ENCODE peak calls at places on chromosomes 4 and X, in eight cellular contexts. One of them, this sample, is unnamed.

GRCh38 chr4:148874331-148874730 is 432.1 kb upstream of the NR3C2 start:
- DNase-seq in activated CD8-positive, alpha-beta memory T cell treated with anti-CD3 and anti-CD28 coated beads for 1 hour: no peak
- DNase-seq in dermis blood vessel endothelial cell: peak; percentile 12
- DNase-seq in iPS DF 19.7: no peak
- DNase-seq in mesothelial cell of epicardium: no peak
- DNase-seq in smooth muscle cell of the brain vasculature: no peak
- DNase-seq in ovary: no peak
- DNase-seq in ecto neural progenitor cell: no peak
- DNase-seq in this sample: no peak

GRCh38 chrX:101390664-101391525 is at the start of gene RPL36A:
- DNase-seq in iPS DF 19.7: peak; percentile 59
- DNase-seq in mesothelial cell of epicardium: peak; percentile 59
- DNase-seq in ecto neural progenitor cell: peak; percentile 88
- DNase-seq in smooth muscle cell of the brain vasculature: peak; percentile 70
- DNase-seq in dermis blood vessel endothelial cell: peak; percentile 91
- DNase-seq in ovary: peak; percentile 87
- DNase-seq in activated CD8-positive, alpha-beta memory T cell treated with anti-CD3 and anti-CD28 coated beads for 1 hour: peak; percentile 63
- DNase-seq in this sample: peak; percentile 90

GRCh38 chr4:152680988-152681731 is 1.4 kb upstream of the TMEM154 start:
- DNase-seq in activated CD8-positive, alpha-beta memory T cell treated with anti-CD3 and anti-CD28 coated beads for 1 hour: no peak
- DNase-seq in dermis blood vessel endothelial cell: peak; percentile 78
- DNase-seq in smooth muscle cell of the brain vasculature: no peak
- DNase-seq in mesothelial cell of epicardium: no peak
- DNase-seq in ovary: no peak
- DNase-seq in ecto neural progenitor cell: no peak
- DNase-seq in iPS DF 19.7: no peak
- DNase-seq in this sample: peak; percentile 84

GRCh38 chrX:154486052-154486395 is 391 bp downstream of the UBL4A start:
- DNase-seq in ovary: peak; percentile 83
- DNase-seq in ecto neural progenitor cell: peak; percentile 54
- DNase-seq in iPS DF 19.7: no peak
- DNase-seq in activated CD8-positive, alpha-beta memory T cell treated with anti-CD3 and anti-CD28 coated beads for 1 hour: no peak
- DNase-seq in smooth muscle cell of the brain vasculature: no peak
- DNase-seq in dermis blood vessel endothelial cell: peak; percentile 17
- DNase-seq in mesothelial cell of epicardium: no peak
- DNase-seq in this sample: peak; percentile 9

GRCh38 chrX:85288992-85289723 is 45.4 kb downstream of the ZNF711 start:
- DNase-seq in iPS DF 19.7: no peak
- DNase-seq in ecto neural progenitor cell: no peak
- DNase-seq in ovary: no peak
- DNase-seq in activated CD8-positive, alpha-beta memory T cell treated with anti-CD3 and anti-CD28 coated beads for 1 hour: no peak
- DNase-seq in dermis blood vessel endothelial cell: no peak
- DNase-seq in smooth muscle cell of the brain vasculature: no peak
- DNase-seq in mesothelial cell of epicardium: no peak
- DNase-seq in this sample: no peak

GRCh38 chr4:128338634-128339355 is 51.2 kb upstream of the PGRMC2 start:
- DNase-seq in smooth muscle cell of the brain vasculature: no peak
- DNase-seq in mesothelial cell of epicardium: no peak
- DNase-seq in dermis blood vessel endothelial cell: peak; percentile 66
- DNase-seq in activated CD8-positive, alpha-beta memory T cell treated with anti-CD3 and anti-CD28 coated beads for 1 hour: no peak
- DNase-seq in ovary: no peak
- DNase-seq in iPS DF 19.7: no peak
- DNase-seq in ecto neural progenitor cell: no peak
- DNase-seq in this sample: peak; percentile 77

GRCh38 chrX:5113128-5113527 is 1115.5 kb downstream of the NLGN4X start:
- DNase-seq in ovary: no peak
- DNase-seq in smooth muscle cell of the brain vasculature: no peak
- DNase-seq in dermis blood vessel endothelial cell: no peak
- DNase-seq in iPS DF 19.7: no peak
- DNase-seq in mesothelial cell of epicardium: no peak
- DNase-seq in activated CD8-positive, alpha-beta memory T cell treated with anti-CD3 and anti-CD28 coated beads for 1 hour: no peak
- DNase-seq in ecto neural progenitor cell: no peak
- DNase-seq in this sample: peak; percentile 0

GRCh38 chr4:11106769-11107168 is 321.9 kb downstream of the HS3ST1 start:
- DNase-seq in mesothelial cell of epicardium: no peak
- DNase-seq in iPS DF 19.7: no peak
- DNase-seq in activated CD8-positive, alpha-beta memory T cell treated with anti-CD3 and anti-CD28 coated beads for 1 hour: no peak
- DNase-seq in ecto neural progenitor cell: no peak
- DNase-seq in smooth muscle cell of the brain vasculature: no peak
- DNase-seq in dermis blood vessel endothelial cell: no peak
- DNase-seq in ovary: no peak
- DNase-seq in this sample: no peak

GRCh38 chrX:125131146-125131545 is 188.5 kb upstream of the TEX13C start:
- DNase-seq in mesothelial cell of epicardium: no peak
- DNase-seq in dermis blood vessel endothelial cell: no peak
- DNase-seq in iPS DF 19.7: no peak
- DNase-seq in activated CD8-positive, alpha-beta memory T cell treated with anti-CD3 and anti-CD28 coated beads for 1 hour: no peak
- DNase-seq in ecto neural progenitor cell: no peak
- DNase-seq in smooth muscle cell of the brain vasculature: no peak
- DNase-seq in ovary: no peak
- DNase-seq in this sample: no peak

GRCh38 chr4:109989044-109989443 is 76.4 kb downstream of the EGF start:
- DNase-seq in ecto neural progenitor cell: no peak
- DNase-seq in activated CD8-positive, alpha-beta memory T cell treated with anti-CD3 and anti-CD28 coated beads for 1 hour: no peak
- DNase-seq in dermis blood vessel endothelial cell: no peak
- DNase-seq in iPS DF 19.7: no peak
- DNase-seq in ovary: no peak
- DNase-seq in smooth muscle cell of the brain vasculature: no peak
- DNase-seq in mesothelial cell of epicardium: no peak
- DNase-seq in this sample: no peak

GRCh38 chr4:4170596-4171150 is 56.1 kb downstream of the OTOP1 start:
- DNase-seq in activated CD8-positive, alpha-beta memory T cell treated with anti-CD3 and anti-CD28 coated beads for 1 hour: no peak
- DNase-seq in dermis blood vessel endothelial cell: no peak
- DNase-seq in ovary: no peak
- DNase-seq in mesothelial cell of epicardium: no peak
- DNase-seq in smooth muscle cell of the brain vasculature: no peak
- DNase-seq in ecto neural progenitor cell: no peak
- DNase-seq in iPS DF 19.7: no peak
- DNase-seq in this sample: no peak

GRCh38 chrX:56248492-56248891 is 16.3 kb downstream of the KLF8 start:
- DNase-seq in dermis blood vessel endothelial cell: peak; percentile 66
- DNase-seq in ecto neural progenitor cell: peak; percentile 47
- DNase-seq in mesothelial cell of epicardium: no peak
- DNase-seq in iPS DF 19.7: no peak
- DNase-seq in activated CD8-positive, alpha-beta memory T cell treated with anti-CD3 and anti-CD28 coated beads for 1 hour: no peak
- DNase-seq in smooth muscle cell of the brain vasculature: no peak
- DNase-seq in ovary: peak; percentile 65
- DNase-seq in this sample: peak; percentile 16

GRCh38 chr4:8267077-8267476 is 2.5 kb upstream of the HTRA3 start:
- DNase-seq in dermis blood vessel endothelial cell: peak; percentile 85
- DNase-seq in iPS DF 19.7: peak; percentile 33
- DNase-seq in smooth muscle cell of the brain vasculature: no peak
- DNase-seq in mesothelial cell of epicardium: peak; percentile 45
- DNase-seq in ecto neural progenitor cell: peak; percentile 74
- DNase-seq in activated CD8-positive, alpha-beta memory T cell treated with anti-CD3 and anti-CD28 coated beads for 1 hour: no peak
- DNase-seq in ovary: peak; percentile 88
- DNase-seq in this sample: peak; percentile 23

GRCh38 chr4:92305148-92305877 is 1.5 kb downstream of the GRID2 start:
- DNase-seq in dermis blood vessel endothelial cell: peak; percentile 1
- DNase-seq in smooth muscle cell of the brain vasculature: peak; percentile 6
- DNase-seq in ovary: peak; percentile 62
- DNase-seq in iPS DF 19.7: peak; percentile 80
- DNase-seq in ecto neural progenitor cell: peak; percentile 94
- DNase-seq in mesothelial cell of epicardium: no peak
- DNase-seq in activated CD8-positive, alpha-beta memory T cell treated with anti-CD3 and anti-CD28 coated beads for 1 hour: no peak
- DNase-seq in this sample: no peak

GRCh38 chr4:140238353-140239041 is 84.5 kb upstream of the MAML3 start:
- DNase-seq in mesothelial cell of epicardium: no peak
- DNase-seq in activated CD8-positive, alpha-beta memory T cell treated with anti-CD3 and anti-CD28 coated beads for 1 hour: no peak
- DNase-seq in ovary: peak; percentile 93
- DNase-seq in dermis blood vessel endothelial cell: no peak
- DNase-seq in smooth muscle cell of the brain vasculature: peak; percentile 65
- DNase-seq in ecto neural progenitor cell: peak; percentile 70
- DNase-seq in iPS DF 19.7: no peak
- DNase-seq in this sample: no peak

GRCh38 chr4:107824367-107825071 is at the start of gene SGMS2:
- DNase-seq in iPS DF 19.7: no peak
- DNase-seq in mesothelial cell of epicardium: peak; percentile 66
- DNase-seq in smooth muscle cell of the brain vasculature: peak; percentile 47
- DNase-seq in activated CD8-positive, alpha-beta memory T cell treated with anti-CD3 and anti-CD28 coated beads for 1 hour: no peak
- DNase-seq in dermis blood vessel endothelial cell: peak; percentile 93
- DNase-seq in ecto neural progenitor cell: peak; percentile 78
- DNase-seq in ovary: peak; percentile 78
- DNase-seq in this sample: peak; percentile 78

GRCh38 chrX:153988493-153988892 is 15.9 kb downstream of the TMEM187 start:
- DNase-seq in dermis blood vessel endothelial cell: no peak
- DNase-seq in smooth muscle cell of the brain vasculature: no peak
- DNase-seq in activated CD8-positive, alpha-beta memory T cell treated with anti-CD3 and anti-CD28 coated beads for 1 hour: no peak
- DNase-seq in iPS DF 19.7: no peak
- DNase-seq in mesothelial cell of epicardium: no peak
- DNase-seq in ecto neural progenitor cell: no peak
- DNase-seq in ovary: no peak
- DNase-seq in this sample: no peak

GRCh38 chr4:53702334-53703266 is 111.3 kb upstream of the LNX1 start:
- DNase-seq in ovary: peak; percentile 90
- DNase-seq in smooth muscle cell of the brain vasculature: peak; percentile 85
- DNase-seq in activated CD8-positive, alpha-beta memory T cell treated with anti-CD3 and anti-CD28 coated beads for 1 hour: no peak
- DNase-seq in ecto neural progenitor cell: peak; percentile 69
- DNase-seq in mesothelial cell of epicardium: no peak
- DNase-seq in iPS DF 19.7: no peak
- DNase-seq in dermis blood vessel endothelial cell: peak; percentile 64
- DNase-seq in this sample: peak; percentile 88

GRCh38 chr4:137422666-137423065 is 109.6 kb downstream of the PCDH18 start:
- DNase-seq in ecto neural progenitor cell: no peak
- DNase-seq in ovary: no peak
- DNase-seq in mesothelial cell of epicardium: no peak
- DNase-seq in iPS DF 19.7: no peak
- DNase-seq in dermis blood vessel endothelial cell: no peak
- DNase-seq in activated CD8-positive, alpha-beta memory T cell treated with anti-CD3 and anti-CD28 coated beads for 1 hour: no peak
- DNase-seq in smooth muscle cell of the brain vasculature: peak; percentile 21
- DNase-seq in this sample: no peak

GRCh38 chr4:126916626-126917140 is 716.1 kb upstream of the INTU start:
- DNase-seq in mesothelial cell of epicardium: no peak
- DNase-seq in ecto neural progenitor cell: no peak
- DNase-seq in ovary: no peak
- DNase-seq in smooth muscle cell of the brain vasculature: peak; percentile 41
- DNase-seq in dermis blood vessel endothelial cell: no peak
- DNase-seq in iPS DF 19.7: no peak
- DNase-seq in activated CD8-positive, alpha-beta memory T cell treated with anti-CD3 and anti-CD28 coated beads for 1 hour: no peak
- DNase-seq in this sample: no peak

GRCh38 chr4:66052426-66052825 is 382.1 kb upstream of the EPHA5 start:
- DNase-seq in ovary: no peak
- DNase-seq in dermis blood vessel endothelial cell: no peak
- DNase-seq in mesothelial cell of epicardium: no peak
- DNase-seq in iPS DF 19.7: no peak
- DNase-seq in activated CD8-positive, alpha-beta memory T cell treated with anti-CD3 and anti-CD28 coated beads for 1 hour: no peak
- DNase-seq in smooth muscle cell of the brain vasculature: no peak
- DNase-seq in ecto neural progenitor cell: no peak
- DNase-seq in this sample: no peak

GRCh38 chr4:10069065-10069626 is 47.5 kb downstream of the WDR1 start:
- DNase-seq in ecto neural progenitor cell: no peak
- DNase-seq in mesothelial cell of epicardium: no peak
- DNase-seq in activated CD8-positive, alpha-beta memory T cell treated with anti-CD3 and anti-CD28 coated beads for 1 hour: no peak
- DNase-seq in smooth muscle cell of the brain vasculature: no peak
- DNase-seq in ovary: no peak
- DNase-seq in iPS DF 19.7: no peak
- DNase-seq in dermis blood vessel endothelial cell: no peak
- DNase-seq in this sample: no peak

GRCh38 chr4:135601351-135601750 is 1399.8 kb upstream of the PABPC4L start:
- DNase-seq in dermis blood vessel endothelial cell: no peak
- DNase-seq in activated CD8-positive, alpha-beta memory T cell treated with anti-CD3 and anti-CD28 coated beads for 1 hour: no peak
- DNase-seq in iPS DF 19.7: no peak
- DNase-seq in ovary: no peak
- DNase-seq in smooth muscle cell of the brain vasculature: no peak
- DNase-seq in ecto neural progenitor cell: no peak
- DNase-seq in mesothelial cell of epicardium: no peak
- DNase-seq in this sample: no peak

GRCh38 chr4:111847256-111848108 is 297.8 kb upstream of the FAM241A start:
- DNase-seq in smooth muscle cell of the brain vasculature: no peak
- DNase-seq in ecto neural progenitor cell: no peak
- DNase-seq in iPS DF 19.7: no peak
- DNase-seq in dermis blood vessel endothelial cell: peak; percentile 1
- DNase-seq in mesothelial cell of epicardium: no peak
- DNase-seq in ovary: no peak
- DNase-seq in activated CD8-positive, alpha-beta memory T cell treated with anti-CD3 and anti-CD28 coated beads for 1 hour: no peak
- DNase-seq in this sample: no peak

GRCh38 chr4:1310031-1310795 is 20.5 kb downstream of the MAEA start:
- DNase-seq in ovary: no peak
- DNase-seq in smooth muscle cell of the brain vasculature: no peak
- DNase-seq in dermis blood vessel endothelial cell: no peak
- DNase-seq in ecto neural progenitor cell: no peak
- DNase-seq in iPS DF 19.7: no peak
- DNase-seq in activated CD8-positive, alpha-beta memory T cell treated with anti-CD3 and anti-CD28 coated beads for 1 hour: no peak
- DNase-seq in mesothelial cell of epicardium: no peak
- DNase-seq in this sample: no peak

GRCh38 chrX:38458071-38458470 is 103.3 kb upstream of the TSPAN7 start:
- DNase-seq in activated CD8-positive, alpha-beta memory T cell treated with anti-CD3 and anti-CD28 coated beads for 1 hour: no peak
- DNase-seq in mesothelial cell of epicardium: no peak
- DNase-seq in dermis blood vessel endothelial cell: no peak
- DNase-seq in ovary: no peak
- DNase-seq in iPS DF 19.7: no peak
- DNase-seq in ecto neural progenitor cell: no peak
- DNase-seq in smooth muscle cell of the brain vasculature: no peak
- DNase-seq in this sample: no peak

GRCh38 chr4:165208322-165208652 is 926 bp downstream of the KLHL2 start:
- DNase-seq in ovary: no peak
- DNase-seq in iPS DF 19.7: no peak
- DNase-seq in mesothelial cell of epicardium: no peak
- DNase-seq in dermis blood vessel endothelial cell: no peak
- DNase-seq in smooth muscle cell of the brain vasculature: no peak
- DNase-seq in activated CD8-positive, alpha-beta memory T cell treated with anti-CD3 and anti-CD28 coated beads for 1 hour: no peak
- DNase-seq in ecto neural progenitor cell: no peak
- DNase-seq in this sample: no peak

GRCh38 chr4:109574443-109574850 is 14.4 kb downstream of the MCUB start:
- DNase-seq in ecto neural progenitor cell: no peak
- DNase-seq in dermis blood vessel endothelial cell: peak; percentile 72
- DNase-seq in mesothelial cell of epicardium: no peak
- DNase-seq in iPS DF 19.7: no peak
- DNase-seq in smooth muscle cell of the brain vasculature: no peak
- DNase-seq in ovary: no peak
- DNase-seq in activated CD8-positive, alpha-beta memory T cell treated with anti-CD3 and anti-CD28 coated beads for 1 hour: no peak
- DNase-seq in this sample: no peak

GRCh38 chr4:182208651-182209050 is 34.6 kb upstream of the TENM3 start:
- DNase-seq in ecto neural progenitor cell: no peak
- DNase-seq in mesothelial cell of epicardium: no peak
- DNase-seq in iPS DF 19.7: no peak
- DNase-seq in dermis blood vessel endothelial cell: no peak
- DNase-seq in smooth muscle cell of the brain vasculature: no peak
- DNase-seq in ovary: no peak
- DNase-seq in activated CD8-positive, alpha-beta memory T cell treated with anti-CD3 and anti-CD28 coated beads for 1 hour: no peak
- DNase-seq in this sample: no peak

GRCh38 chr4:616911-617643 is 8.3 kb upstream of the PDE6B start:
- DNase-seq in activated CD8-positive, alpha-beta memory T cell treated with anti-CD3 and anti-CD28 coated beads for 1 hour: no peak
- DNase-seq in iPS DF 19.7: no peak
- DNase-seq in ecto neural progenitor cell: peak; percentile 34
- DNase-seq in mesothelial cell of epicardium: no peak
- DNase-seq in ovary: peak; percentile 9
- DNase-seq in dermis blood vessel endothelial cell: no peak
- DNase-seq in smooth muscle cell of the brain vasculature: no peak
- DNase-seq in this sample: no peak

GRCh38 chr4:188006285-188006848 is 10.8 kb downstream of the ZFP42 start:
- DNase-seq in activated CD8-positive, alpha-beta memory T cell treated with anti-CD3 and anti-CD28 coated beads for 1 hour: no peak
- DNase-seq in ovary: no peak
- DNase-seq in smooth muscle cell of the brain vasculature: no peak
- DNase-seq in mesothelial cell of epicardium: no peak
- DNase-seq in dermis blood vessel endothelial cell: no peak
- DNase-seq in iPS DF 19.7: no peak
- DNase-seq in ecto neural progenitor cell: no peak
- DNase-seq in this sample: no peak

GRCh38 chr4:8855781-8856245 is 15.8 kb downstream of the HMX1 start:
- DNase-seq in ovary: no peak
- DNase-seq in activated CD8-positive, alpha-beta memory T cell treated with anti-CD3 and anti-CD28 coated beads for 1 hour: no peak
- DNase-seq in mesothelial cell of epicardium: no peak
- DNase-seq in smooth muscle cell of the brain vasculature: no peak
- DNase-seq in iPS DF 19.7: no peak
- DNase-seq in ecto neural progenitor cell: peak; percentile 81
- DNase-seq in dermis blood vessel endothelial cell: no peak
- DNase-seq in this sample: no peak

GRCh38 chr4:52619591-52619931 is 39.5 kb downstream of the USP46 start:
- DNase-seq in dermis blood vessel endothelial cell: no peak
- DNase-seq in iPS DF 19.7: no peak
- DNase-seq in ecto neural progenitor cell: no peak
- DNase-seq in mesothelial cell of epicardium: no peak
- DNase-seq in ovary: no peak
- DNase-seq in smooth muscle cell of the brain vasculature: no peak
- DNase-seq in activated CD8-positive, alpha-beta memory T cell treated with anti-CD3 and anti-CD28 coated beads for 1 hour: no peak
- DNase-seq in this sample: no peak

GRCh38 chrX:40146471-40147398 is 49.0 kb upstream of the BCOR start:
- DNase-seq in iPS DF 19.7: no peak
- DNase-seq in dermis blood vessel endothelial cell: peak; percentile 52
- DNase-seq in ovary: peak; percentile 62
- DNase-seq in mesothelial cell of epicardium: no peak
- DNase-seq in activated CD8-positive, alpha-beta memory T cell treated with anti-CD3 and anti-CD28 coated beads for 1 hour: no peak
- DNase-seq in ecto neural progenitor cell: no peak
- DNase-seq in smooth muscle cell of the brain vasculature: no peak
- DNase-seq in this sample: no peak

This sample was measured in dermis microvascular lymphatic vessel endothelial cell.